ENCODE peak calls at places on chromosomes 7 and 10, in nine cellular contexts. T is psoas muscle, Z is heart right ventricle, H is left ventricle myocardium inferior, O is H1, P is HepG2, Q is fibroblast of lung, X is NT2/D1, W is astrocyte. A is an unnamed sample. For H3K36me3 and H3K4me1, the result is how much of the 10 kb centered on the place peaks cover.

GRCh38 chr7:93890041-93890463 is 501 bp downstream of the TFPI2 start:
- DNase-seq in H (no peak), X (peak), Z (no peak), W (peak), Q (peak), P (no peak), T (no peak), O (peak), A (peak)

GRCh38 chr7:39357648-39358047 is 208.6 kb upstream of the YAE1 start:
- DNase-seq in O (peak), X (peak), H (no peak), Q (no peak), W (no peak), Z (no peak), T (no peak), P (no peak), A (peak)

GRCh38 chr7:25849361-25850184 is 302.4 kb upstream of the NFE2L3 start:
- DNase-seq in T (no peak), P (peak), Q (peak), O (no peak), Z (peak), X (no peak), W (peak), H (no peak), A (no peak)

GRCh38 chr10:105243381-105243780 is 602.3 kb downstream of the SORCS3 start:
- DNase-seq in W (no peak), X (no peak), P (no peak), T (no peak), Z (no peak), Q (no peak), H (no peak), O (no peak), A (no peak)

GRCh38 chr10:75111367-75111905 is at the start of gene SAMD8:
- DNase-seq in H (peak), O (peak), W (peak), X (peak), T (peak), Z (peak), Q (peak), P (peak), A (peak)

GRCh38 chr7:80136276-80137045 is 1.8 kb downstream of the GNAI1 start:
- DNase-seq in T (no peak), X (no peak), Z (no peak), O (no peak), H (no peak), P (no peak), Q (peak), W (peak), A (peak)

GRCh38 chr7:45679516-45679915 is 105.3 kb downstream of the ADCY1 start:
- DNase-seq in Q (no peak), X (no peak), O (peak), T (no peak), H (no peak), Z (no peak), P (no peak), W (no peak), A (no peak)

GRCh38 chr10:112524637-112525036 is 77.6 kb downstream of the VTI1A start:
- DNase-seq in W (peak), T (no peak), P (no peak), Z (no peak), H (no peak), X (no peak), O (no peak), Q (no peak), A (no peak)

GRCh38 chr10:33803248-33803647 is 468.8 kb upstream of the NRP1 start:
- DNase-seq in W (peak), Q (peak), Z (no peak), O (no peak), P (peak), H (no peak), X (no peak), T (no peak), A (no peak)

GRCh38 chr7:3267928-3268690 is 32.9 kb upstream of the SDK1 start:
- DNase-seq in Z (no peak), H (no peak), O (no peak), P (no peak), Q (peak), X (no peak), W (peak), T (no peak), A (no peak)

GRCh38 chr7:135448753-135449152 is 61.1 kb downstream of the CNOT4 start:
- DNase-seq in P (no peak), T (no peak), X (no peak), W (no peak), Q (peak), Z (no peak), H (no peak), O (no peak), A (no peak)

GRCh38 chr10:91432175-91432574 is 22.0 kb downstream of the HECTD2 start:
- DNase-seq in Q (no peak), T (no peak), O (no peak), X (no peak), Z (no peak), W (no peak), P (no peak), H (no peak), A (no peak)

GRCh38 chr7:143373255-143373794 is 7.8 kb upstream of the ZYX start:
- DNase-seq in H (no peak), Q (no peak), X (no peak), W (no peak), T (no peak), P (no peak), O (no peak), Z (no peak), A (no peak)

GRCh38 chr10:23325132-23325531 is 19.5 kb downstream of the C10orf67 start:
- DNase-seq in O (no peak), W (no peak), H (no peak), Z (no peak), X (no peak), P (no peak), Q (no peak), T (no peak), A (no peak)

GRCh38 chr7:129665013-129665401 is 53.5 kb downstream of the NRF1 start:
- DNase-seq in W (peak), T (peak), Q (peak), X (peak), O (peak), P (no peak), H (no peak), Z (no peak), A (peak)

GRCh38 chr10:12635127-12635541 is 285.8 kb downstream of the CAMK1D start:
- DNase-seq in Z (no peak), X (no peak), Q (no peak), T (no peak), O (no peak), W (peak), H (no peak), P (no peak), A (no peak)

GRCh38 chr7:80705164-80705781 is 66.8 kb downstream of the CD36 start:
- DNase-seq in T (no peak), W (no peak), P (no peak), X (no peak), O (no peak), Z (no peak), H (no peak), Q (no peak), A (no peak)

GRCh38 chr7:150733734-150734095 is 3.5 kb upstream of the GIMAP5 start:
- DNase-seq in H (no peak), T (no peak), P (no peak), Q (no peak), X (no peak), O (no peak), Z (no peak), W (no peak), A (no peak)

GRCh38 chr10:113326160-113327111 is 226.4 kb upstream of the HABP2 start:
- DNase-seq in P (peak), X (peak), H (no peak), W (peak), Q (peak), O (no peak), T (peak), Z (peak), A (peak)

GRCh38 chr7:73602721-73603651 is 21.3 kb downstream of the MLXIPL start:
- DNase-seq in T (no peak), O (no peak), W (no peak), Q (no peak), Z (no peak), P (no peak), H (no peak), X (no peak), A (peak)

GRCh38 chr10:102616071-102616770 is 28.1 kb upstream of the TRIM8 start:
- DNase-seq in P (no peak), X (no peak), T (peak), H (peak), Z (peak), Q (peak), W (no peak), O (no peak), A (no peak)

GRCh38 chr7:128431221-128431620 is 21.4 kb upstream of the IMPDH1 start:
- DNase-seq in Q (no peak), W (no peak), T (no peak), Z (no peak), H (no peak), X (no peak), O (no peak), P (no peak), A (peak)

GRCh38 chr10:43417950-43418768 is 9.2 kb upstream of the HNRNPF start:
- DNase-seq in O (no peak), H (no peak), Q (no peak), W (no peak), Z (no peak), T (no peak), X (no peak), P (peak), A (no peak)

GRCh38 chr10:127374074-127374680 is 174.9 kb upstream of the NPS start:
- DNase-seq in Z (no peak), O (no peak), P (no peak), T (no peak), H (no peak), Q (no peak), X (no peak), W (no peak), A (no peak)

GRCh38 chr7:57867884-57868701 is 418.1 kb downstream of the ZNF716 start:
- DNase-seq in Q (no peak), Z (no peak), O (no peak), H (peak), W (no peak), X (peak), P (no peak), T (peak), A (no peak)

GRCh38 chr7:50362142-50362541 is 57.6 kb downstream of the IKZF1 start:
- DNase-seq in W (no peak), P (no peak), Q (no peak), X (no peak), H (no peak), T (no peak), Z (no peak), O (no peak), A (no peak)

GRCh38 chr10:28592953-28593352 is 60.0 kb downstream of the WAC start:
- DNase-seq in T (no peak), X (no peak), O (no peak), Z (no peak), Q (peak), P (peak), H (no peak), W (peak), A (no peak)
- H3K36me3 ChIP-seq in T (under half), X (half or more), O (half or more), Z (under half), Q (under half), P (under half), H (under half), W (under half), A (under half)

GRCh38 chr10:46266506-46266985 is 20.3 kb upstream of the ANTXRL start:
- DNase-seq in O (peak), H (no peak), X (no peak), P (no peak), Z (no peak), W (no peak), T (no peak), Q (no peak), A (no peak)

GRCh38 chr10:46268076-46268881 is 18.5 kb upstream of the ANTXRL start:
- DNase-seq in P (no peak), T (no peak), Q (no peak), H (no peak), W (no peak), Z (no peak), O (no peak), X (no peak), A (no peak)

GRCh38 chr10:46264737-46265368 is 21.9 kb upstream of the ANTXRL start:
- DNase-seq in P (no peak), H (no peak), W (no peak), X (no peak), O (no peak), T (no peak), Q (no peak), Z (no peak), A (no peak)

GRCh38 chr10:46265981-46266505 is 20.8 kb upstream of the ANTXRL start:
- DNase-seq in Z (no peak), P (no peak), H (no peak), W (no peak), T (no peak), Q (no peak), O (peak), X (no peak), A (no peak)

GRCh38 chr10:46267132-46267985 is 19.4 kb upstream of the ANTXRL start:
- DNase-seq in Q (no peak), T (no peak), X (no peak), W (no peak), P (no peak), O (no peak), Z (no peak), H (no peak), A (no peak)
- H3K4me3 ChIP-seq in Q (no peak), T (no peak), X (no peak), W (no peak), P (no peak), O (no peak), Z (no peak), H (no peak), A (no peak)

DNA sequence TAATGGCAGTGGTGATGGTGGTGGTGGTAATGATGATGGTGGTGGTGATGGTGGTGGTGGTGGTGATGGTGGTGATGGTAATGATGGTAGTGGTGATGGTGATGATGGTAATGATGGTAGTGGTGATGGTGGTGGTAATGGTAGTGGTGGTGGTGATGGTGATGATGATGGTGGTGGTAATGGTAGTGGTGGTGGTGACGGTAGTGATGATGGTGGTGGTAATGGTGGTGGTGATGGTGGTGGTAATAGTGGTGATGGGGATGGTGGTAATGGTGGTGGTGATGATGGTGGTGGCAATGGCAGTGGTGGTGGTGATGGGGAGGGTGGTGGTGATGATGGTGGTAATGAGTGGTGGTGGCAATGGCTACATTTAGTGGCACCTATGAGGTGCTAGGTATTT is 105.7 kb downstream of the GRK5 start:
- DNase-seq in P (no peak), X (no peak), H (no peak), W (no peak), Z (no peak), O (no peak), Q (no peak), T (no peak), A (no peak)
- H3K4me1 ChIP-seq in P (half or more), X (under half), H (half or more), W (under half), Z (half or more), O (under half), Q (under half), T (under half), A (under half)

DNA sequence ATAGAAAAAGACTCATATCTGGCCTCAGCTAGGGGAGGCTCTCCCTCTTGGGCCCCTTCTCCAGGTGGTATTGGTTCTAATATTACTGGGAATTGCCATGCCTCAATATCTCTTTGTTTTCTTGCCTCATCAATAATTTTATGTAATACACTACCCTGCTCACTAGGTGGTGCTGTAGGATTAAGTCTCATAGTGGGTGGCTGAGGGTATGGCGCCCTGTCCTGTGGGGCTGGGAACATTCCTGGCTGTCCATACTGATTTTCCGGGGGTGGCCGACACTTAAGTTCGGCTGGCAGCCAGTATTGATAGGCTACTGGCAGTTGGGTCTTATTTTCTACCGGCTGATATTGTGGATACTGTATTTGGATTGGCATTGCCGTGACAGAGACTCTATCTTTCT is 9.0 kb upstream of the TAS2R3 start:
- DNase-seq in W (no peak), X (peak), H (no peak), T (no peak), O (no peak), P (peak), Z (no peak), Q (peak), A (peak)
- H3K36me3 ChIP-seq in W (under half), X (half or more), H (half or more), T (under half), O (half or more), P (under half), Z (under half), Q (under half), A (under half)